ENCODE peak calls at places on chromosome 20, in eight cellular contexts. One of them, this sample, is unnamed.

GRCh38 chr20:13212750-13213149 is 8.3 kb upstream of the ISM1 start:
- DNase-seq in CD4-positive, alpha-beta T cell: no peak
- DNase-seq in uterus: no peak
- DNase-seq in lung: no peak
- DNase-seq in kidney: no peak
- DNase-seq in GM23338: no peak
- DNase-seq in nephron progenitor cell: no peak
- DNase-seq in HCT116: no peak
- DNase-seq in this sample: no peak

GRCh38 chr20:10115021-10115420 is 80.2 kb downstream of the ANKEF1 start:
- DNase-seq in CD4-positive, alpha-beta T cell: no peak
- DNase-seq in uterus: no peak
- DNase-seq in lung: no peak
- DNase-seq in kidney: no peak
- DNase-seq in GM23338: no peak
- DNase-seq in nephron progenitor cell: no peak
- DNase-seq in HCT116: no peak
- DNase-seq in this sample: no peak

GRCh38 chr20:53786445-53787267 is 193.0 kb upstream of the ZNF217 start:
- DNase-seq in CD4-positive, alpha-beta T cell: no peak
- DNase-seq in uterus: no peak
- DNase-seq in lung: no peak
- DNase-seq in kidney: no peak
- DNase-seq in GM23338: no peak
- DNase-seq in nephron progenitor cell: no peak
- DNase-seq in HCT116: peak; percentile 35
- DNase-seq in this sample: no peak

GRCh38 chr20:10469599-10469998 is 34.5 kb downstream of the SLX4IP start:
- DNase-seq in CD4-positive, alpha-beta T cell: no peak
- DNase-seq in uterus: peak; percentile 73
- DNase-seq in lung: peak; percentile 48
- DNase-seq in kidney: no peak
- DNase-seq in GM23338: peak; percentile 88
- DNase-seq in nephron progenitor cell: peak; percentile 14
- DNase-seq in HCT116: peak; percentile 46
- DNase-seq in this sample: peak; percentile 88

GRCh38 chr20:33985280-33985679 is 8.4 kb upstream of the RALY start:
- DNase-seq in CD4-positive, alpha-beta T cell: no peak
- DNase-seq in uterus: no peak
- DNase-seq in lung: no peak
- DNase-seq in kidney: no peak
- DNase-seq in GM23338: no peak
- DNase-seq in nephron progenitor cell: no peak
- DNase-seq in HCT116: no peak
- DNase-seq in this sample: no peak

GRCh38 chr20:1752045-1752444 is 94.5 kb upstream of the SIRPG start:
- DNase-seq in CD4-positive, alpha-beta T cell: no peak
- DNase-seq in uterus: no peak
- DNase-seq in lung: no peak
- DNase-seq in kidney: no peak
- DNase-seq in GM23338: no peak
- DNase-seq in nephron progenitor cell: no peak
- DNase-seq in HCT116: no peak
- DNase-seq in this sample: no peak

GRCh38 chr20:58160451-58161051 is 67.9 kb downstream of the ANKRD60 start:
- DNase-seq in CD4-positive, alpha-beta T cell: no peak
- DNase-seq in uterus: no peak
- DNase-seq in lung: no peak
- DNase-seq in kidney: no peak
- DNase-seq in GM23338: no peak
- DNase-seq in nephron progenitor cell: no peak
- DNase-seq in HCT116: no peak
- DNase-seq in this sample: no peak

GRCh38 chr20:18666803-18667460 is 79.1 kb downstream of the DTD1 start:
- DNase-seq in CD4-positive, alpha-beta T cell: no peak
- DNase-seq in uterus: peak; percentile 63
- DNase-seq in lung: no peak
- DNase-seq in kidney: no peak
- DNase-seq in GM23338: peak; percentile 21
- DNase-seq in nephron progenitor cell: no peak
- DNase-seq in HCT116: no peak
- DNase-seq in this sample: no peak

GRCh38 chr20:52190437-52191131 is 995 bp downstream of the ZFP64 start:
- DNase-seq in CD4-positive, alpha-beta T cell: no peak
- DNase-seq in uterus: no peak
- DNase-seq in lung: no peak
- DNase-seq in kidney: no peak
- DNase-seq in GM23338: peak; percentile 28
- DNase-seq in nephron progenitor cell: peak; percentile 34
- DNase-seq in HCT116: peak; percentile 6
- DNase-seq in this sample: no peak

GRCh38 chr20:49268600-49269365 is 9.1 kb downstream of the ZNFX1 start:
- DNase-seq in CD4-positive, alpha-beta T cell: no peak
- DNase-seq in uterus: no peak
- DNase-seq in lung: no peak
- DNase-seq in kidney: no peak
- DNase-seq in GM23338: no peak
- DNase-seq in nephron progenitor cell: no peak
- DNase-seq in HCT116: no peak
- DNase-seq in this sample: no peak

GRCh38 chr20:33647603-33648395 is 14.3 kb upstream of the C20orf144 start:
- DNase-seq in CD4-positive, alpha-beta T cell: no peak
- DNase-seq in uterus: no peak
- DNase-seq in lung: no peak
- DNase-seq in kidney: no peak
- DNase-seq in GM23338: no peak
- DNase-seq in nephron progenitor cell: no peak
- DNase-seq in HCT116: no peak
- DNase-seq in this sample: no peak

GRCh38 chr20:22819134-22819533 is 216.0 kb upstream of the SSTR4 start:
- DNase-seq in CD4-positive, alpha-beta T cell: no peak
- DNase-seq in uterus: no peak
- DNase-seq in lung: no peak
- DNase-seq in kidney: no peak
- DNase-seq in GM23338: no peak
- DNase-seq in nephron progenitor cell: no peak
- DNase-seq in HCT116: no peak
- DNase-seq in this sample: no peak

GRCh38 chr20:58109126-58109880 is 119.2 kb downstream of the ANKRD60 start:
- DNase-seq in CD4-positive, alpha-beta T cell: no peak
- DNase-seq in uterus: no peak
- DNase-seq in lung: peak; percentile 24
- DNase-seq in kidney: no peak
- DNase-seq in GM23338: no peak
- DNase-seq in nephron progenitor cell: no peak
- DNase-seq in HCT116: no peak
- DNase-seq in this sample: no peak

GRCh38 chr20:46648903-46649649 is 2.2 kb downstream of the SLC13A3 start:
- DNase-seq in CD4-positive, alpha-beta T cell: no peak
- DNase-seq in uterus: no peak
- DNase-seq in lung: no peak
- DNase-seq in kidney: no peak
- DNase-seq in GM23338: peak; percentile 44
- DNase-seq in nephron progenitor cell: no peak
- DNase-seq in HCT116: no peak
- DNase-seq in this sample: no peak

GRCh38 chr20:48723308-48724264 is 104.2 kb downstream of the PREX1 start:
- DNase-seq in CD4-positive, alpha-beta T cell: no peak
- DNase-seq in uterus: peak; percentile 30
- DNase-seq in lung: peak; percentile 44
- DNase-seq in kidney: peak; percentile 91
- DNase-seq in GM23338: no peak
- DNase-seq in nephron progenitor cell: peak; percentile 28
- DNase-seq in HCT116: no peak
- DNase-seq in this sample: peak; percentile 78

GRCh38 chr20:46507760-46508407 is 5.5 kb downstream of the ZNF334 start:
- DNase-seq in CD4-positive, alpha-beta T cell: no peak
- DNase-seq in uterus: no peak
- DNase-seq in lung: no peak
- DNase-seq in kidney: no peak
- DNase-seq in GM23338: no peak
- DNase-seq in nephron progenitor cell: no peak
- DNase-seq in HCT116: no peak
- DNase-seq in this sample: no peak

GRCh38 chr20:14951707-14952106 is 614.3 kb upstream of the FLRT3 start:
- DNase-seq in CD4-positive, alpha-beta T cell: no peak
- DNase-seq in uterus: peak; percentile 51
- DNase-seq in lung: no peak
- DNase-seq in kidney: no peak
- DNase-seq in GM23338: no peak
- DNase-seq in nephron progenitor cell: no peak
- DNase-seq in HCT116: no peak
- DNase-seq in this sample: no peak

DNA sequence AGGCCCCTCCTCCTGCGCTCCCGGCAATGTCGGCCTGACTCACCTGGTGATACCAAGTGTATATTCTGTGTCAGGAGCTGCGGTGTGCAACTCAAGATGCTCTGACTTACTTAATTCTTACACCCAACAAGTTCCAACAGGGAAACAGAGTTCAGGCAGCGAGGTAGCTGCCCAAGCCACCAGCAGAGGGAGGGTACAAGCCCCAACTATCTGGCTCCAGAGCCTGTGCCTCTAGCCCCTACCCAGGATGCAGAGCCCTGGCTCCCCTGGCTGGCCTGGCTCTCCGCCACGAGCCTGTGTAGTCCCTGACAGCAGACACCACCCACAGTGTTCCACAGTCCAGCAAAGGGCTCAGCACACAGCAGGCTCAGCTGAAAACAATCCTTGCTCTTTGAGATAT is 34.9 kb downstream of the C20orf203 start:
- DNase-seq in CD4-positive, alpha-beta T cell: no peak
- DNase-seq in uterus: no peak
- DNase-seq in lung: no peak
- DNase-seq in kidney: no peak
- DNase-seq in GM23338: peak; percentile 56
- DNase-seq in nephron progenitor cell: no peak
- DNase-seq in HCT116: no peak
- DNase-seq in this sample: no peak
- TF ChIP-seq CTCF in CD4-positive, alpha-beta T cell: no peak
- TF ChIP-seq CTCF in uterus: no peak
- TF ChIP-seq CTCF in lung: no peak
- TF ChIP-seq CTCF in kidney: no peak
- TF ChIP-seq CTCF in GM23338: peak; percentile 32
- TF ChIP-seq CTCF in nephron progenitor cell: no peak
- TF ChIP-seq CTCF in HCT116: no peak
- TF ChIP-seq CTCF in this sample: no peak

DNA sequence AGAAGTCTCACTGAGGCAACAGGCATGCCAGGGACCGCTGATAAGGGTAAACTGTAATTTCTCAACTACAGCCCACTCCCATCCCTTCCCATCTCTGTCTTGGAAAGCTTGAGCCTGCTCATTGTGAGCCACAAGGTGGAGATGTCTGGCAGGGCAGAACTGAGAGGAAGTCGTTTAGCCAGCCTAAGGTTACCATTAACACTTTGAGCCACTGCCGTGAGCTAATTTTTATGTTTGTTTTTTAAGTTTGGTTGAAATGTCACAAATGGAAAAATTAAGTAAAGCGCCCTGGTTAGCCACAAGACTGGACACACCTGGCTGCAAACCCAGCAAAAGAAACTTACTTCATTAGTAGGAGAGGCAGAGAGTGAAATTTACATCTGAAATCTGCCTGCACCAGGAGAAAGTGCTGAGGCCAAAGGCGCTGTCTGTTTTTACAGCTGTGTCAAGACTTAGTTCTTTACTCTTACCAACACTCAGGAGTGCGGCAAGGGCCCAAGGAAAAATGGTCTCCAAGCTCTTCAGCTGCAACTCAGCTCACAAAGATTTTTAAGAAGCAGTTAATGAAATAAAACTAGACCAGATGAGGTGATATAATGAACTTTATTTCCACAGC is 50.0 kb upstream of the FAM83C start:
- DNase-seq in CD4-positive, alpha-beta T cell: no peak
- DNase-seq in uterus: no peak
- DNase-seq in lung: no peak
- DNase-seq in kidney: no peak
- DNase-seq in GM23338: peak; percentile 58
- DNase-seq in nephron progenitor cell: no peak
- DNase-seq in HCT116: no peak
- DNase-seq in this sample: no peak
- TF ChIP-seq CTCF in CD4-positive, alpha-beta T cell: no peak
- TF ChIP-seq CTCF in uterus: no peak
- TF ChIP-seq CTCF in lung: no peak
- TF ChIP-seq CTCF in kidney: peak; percentile 13
- TF ChIP-seq CTCF in GM23338: peak; percentile 43
- TF ChIP-seq CTCF in nephron progenitor cell: no peak
- TF ChIP-seq CTCF in HCT116: peak; percentile 18
- TF ChIP-seq CTCF in this sample: no peak

GRCh38 chr20:8443464-8444072 is 311.5 kb downstream of the PLCB1 start:
- DNase-seq in CD4-positive, alpha-beta T cell: no peak
- DNase-seq in uterus: no peak
- DNase-seq in lung: no peak
- DNase-seq in kidney: no peak
- DNase-seq in GM23338: peak; percentile 57
- DNase-seq in nephron progenitor cell: no peak
- DNase-seq in HCT116: no peak
- DNase-seq in this sample: no peak
- TF ChIP-seq CTCF in CD4-positive, alpha-beta T cell: no peak
- TF ChIP-seq CTCF in uterus: no peak
- TF ChIP-seq CTCF in lung: no peak
- TF ChIP-seq CTCF in kidney: no peak
- TF ChIP-seq CTCF in GM23338: peak; percentile 65
- TF ChIP-seq CTCF in nephron progenitor cell: no peak
- TF ChIP-seq CTCF in HCT116: peak; percentile 16
- TF ChIP-seq CTCF in this sample: no peak

GRCh38 chr20:214383-214782 is 12.7 kb upstream of the DEFB129 start:
- DNase-seq in CD4-positive, alpha-beta T cell: no peak
- DNase-seq in uterus: no peak
- DNase-seq in lung: no peak
- DNase-seq in kidney: no peak
- DNase-seq in GM23338: no peak
- DNase-seq in nephron progenitor cell: no peak
- DNase-seq in HCT116: no peak
- DNase-seq in this sample: no peak

GRCh38 chr20:210809-211502 is 16.1 kb upstream of the DEFB129 start:
- DNase-seq in CD4-positive, alpha-beta T cell: no peak
- DNase-seq in uterus: no peak
- DNase-seq in lung: no peak
- DNase-seq in kidney: no peak
- DNase-seq in GM23338: no peak
- DNase-seq in nephron progenitor cell: no peak
- DNase-seq in HCT116: no peak
- DNase-seq in this sample: no peak

DNA sequence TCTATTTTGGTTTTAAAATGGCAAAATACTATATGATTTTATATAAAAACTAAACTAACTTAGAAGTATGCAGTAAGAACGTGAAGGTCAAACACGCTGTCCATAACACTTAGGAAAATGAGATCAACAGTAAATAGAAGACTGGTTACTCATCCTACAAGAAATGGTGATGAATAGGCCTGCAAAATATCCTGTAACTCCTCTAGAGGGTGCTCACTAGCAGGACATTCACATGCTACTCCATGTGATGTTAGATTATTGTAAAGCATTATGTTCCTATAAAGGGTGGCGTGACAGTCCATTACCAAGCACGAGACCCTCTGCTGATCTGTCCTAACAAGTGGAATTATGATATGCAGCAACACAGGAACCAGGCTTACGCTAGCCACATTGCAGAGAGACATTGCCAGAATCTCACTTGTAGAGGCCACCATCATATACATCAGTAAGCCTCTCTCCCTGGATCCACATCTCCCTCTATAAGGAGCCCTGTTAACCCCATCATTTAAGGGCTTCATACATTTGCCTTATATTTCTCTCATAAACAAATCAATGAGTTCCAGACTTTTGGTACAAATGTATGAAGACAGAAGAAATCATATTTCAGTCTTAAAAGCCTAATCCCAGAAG is 18.0 kb upstream of the DEFB129 start:
- DNase-seq in CD4-positive, alpha-beta T cell: peak; percentile 8
- DNase-seq in uterus: no peak
- DNase-seq in lung: no peak
- DNase-seq in kidney: no peak
- DNase-seq in GM23338: peak; percentile 60
- DNase-seq in nephron progenitor cell: no peak
- DNase-seq in HCT116: peak; percentile 38
- DNase-seq in this sample: no peak
- TF ChIP-seq CTCF in CD4-positive, alpha-beta T cell: peak; percentile 70
- TF ChIP-seq CTCF in uterus: peak; percentile 29
- TF ChIP-seq CTCF in lung: peak; percentile 45
- TF ChIP-seq CTCF in kidney: peak; percentile 25
- TF ChIP-seq CTCF in GM23338: peak; percentile 68
- TF ChIP-seq CTCF in nephron progenitor cell: peak; percentile 51
- TF ChIP-seq CTCF in HCT116: peak; percentile 58
- TF ChIP-seq CTCF in this sample: peak; percentile 35

This sample was measured in sigmoid colon.